ENCODE peak calls at places on chromosomes 13 and 19, in eight cellular contexts. One of them, this sample, is unnamed.
A peak's percentile ranks its signal among the peaks of the same experiment; 100 is the strongest.

GRCh38 chr19:45902651-45903625 is 525 bp upstream of the MYPOP start:
- DNase-seq in neuronal stem cell: peak; percentile 99
- DNase-seq in tibial nerve: peak; percentile 91
- DNase-seq in CD8-positive, alpha-beta memory T cell: peak; percentile 100
- DNase-seq in left lung: peak; percentile 100
- DNase-seq in astrocyte: peak; percentile 76
- DNase-seq in WERI-Rb-1: peak; percentile 98
- DNase-seq in stomach: peak; percentile 99
- DNase-seq in this sample: peak; percentile 97

GRCh38 chr13:95296326-95296939 is 4.8 kb downstream of the ABCC4 start:
- DNase-seq in neuronal stem cell: no peak
- DNase-seq in tibial nerve: no peak
- DNase-seq in CD8-positive, alpha-beta memory T cell: no peak
- DNase-seq in left lung: no peak
- DNase-seq in astrocyte: no peak
- DNase-seq in WERI-Rb-1: peak; percentile 81
- DNase-seq in stomach: peak; percentile 72
- DNase-seq in this sample: no peak

GRCh38 chr19:17706750-17707181 is 12.5 kb upstream of the MAP1S start:
- DNase-seq in neuronal stem cell: no peak
- DNase-seq in tibial nerve: no peak
- DNase-seq in CD8-positive, alpha-beta memory T cell: no peak
- DNase-seq in left lung: no peak
- DNase-seq in astrocyte: peak; percentile 30
- DNase-seq in WERI-Rb-1: no peak
- DNase-seq in stomach: no peak
- DNase-seq in this sample: no peak

GRCh38 chr13:92951273-92951820 is 275.3 kb upstream of the GPC6 start:
- DNase-seq in neuronal stem cell: no peak
- DNase-seq in tibial nerve: no peak
- DNase-seq in CD8-positive, alpha-beta memory T cell: no peak
- DNase-seq in left lung: no peak
- DNase-seq in astrocyte: peak; percentile 45
- DNase-seq in WERI-Rb-1: no peak
- DNase-seq in stomach: no peak
- DNase-seq in this sample: no peak

GRCh38 chr13:29733069-29733700 is 117.2 kb downstream of the UBL3 start:
- DNase-seq in neuronal stem cell: no peak
- DNase-seq in tibial nerve: no peak
- DNase-seq in CD8-positive, alpha-beta memory T cell: no peak
- DNase-seq in left lung: no peak
- DNase-seq in astrocyte: no peak
- DNase-seq in WERI-Rb-1: no peak
- DNase-seq in stomach: no peak
- DNase-seq in this sample: no peak

GRCh38 chr19:16702123-16702522 is 17.5 kb upstream of the NWD1 start:
- DNase-seq in neuronal stem cell: no peak
- DNase-seq in tibial nerve: peak; percentile 43
- DNase-seq in CD8-positive, alpha-beta memory T cell: no peak
- DNase-seq in left lung: no peak
- DNase-seq in astrocyte: peak; percentile 35
- DNase-seq in WERI-Rb-1: no peak
- DNase-seq in stomach: no peak
- DNase-seq in this sample: no peak

GRCh38 chr13:30711375-30711774 is 24.0 kb upstream of the ALOX5AP start:
- DNase-seq in neuronal stem cell: no peak
- DNase-seq in tibial nerve: no peak
- DNase-seq in CD8-positive, alpha-beta memory T cell: no peak
- DNase-seq in left lung: no peak
- DNase-seq in astrocyte: peak; percentile 61
- DNase-seq in WERI-Rb-1: no peak
- DNase-seq in stomach: no peak
- DNase-seq in this sample: no peak

GRCh38 chr13:50629497-50629896 is 214.0 kb downstream of the DLEU7 start:
- DNase-seq in neuronal stem cell: no peak
- DNase-seq in tibial nerve: no peak
- DNase-seq in CD8-positive, alpha-beta memory T cell: no peak
- DNase-seq in left lung: no peak
- DNase-seq in astrocyte: peak; percentile 25
- DNase-seq in WERI-Rb-1: no peak
- DNase-seq in stomach: no peak
- DNase-seq in this sample: no peak

GRCh38 chr19:53190253-53190652 is 2.9 kb downstream of the ZNF665 start:
- DNase-seq in neuronal stem cell: no peak
- DNase-seq in tibial nerve: no peak
- DNase-seq in CD8-positive, alpha-beta memory T cell: no peak
- DNase-seq in left lung: no peak
- DNase-seq in astrocyte: no peak
- DNase-seq in WERI-Rb-1: no peak
- DNase-seq in stomach: no peak
- DNase-seq in this sample: no peak

GRCh38 chr13:50012396-50013169 is 2.7 kb upstream of the KCNRG start:
- DNase-seq in neuronal stem cell: no peak
- DNase-seq in tibial nerve: no peak
- DNase-seq in CD8-positive, alpha-beta memory T cell: no peak
- DNase-seq in left lung: no peak
- DNase-seq in astrocyte: no peak
- DNase-seq in WERI-Rb-1: no peak
- DNase-seq in stomach: no peak
- DNase-seq in this sample: no peak

GRCh38 chr19:46271488-46272197 is 25.2 kb upstream of the HIF3A start:
- DNase-seq in neuronal stem cell: no peak
- DNase-seq in tibial nerve: no peak
- DNase-seq in CD8-positive, alpha-beta memory T cell: no peak
- DNase-seq in left lung: no peak
- DNase-seq in astrocyte: peak; percentile 99
- DNase-seq in WERI-Rb-1: no peak
- DNase-seq in stomach: no peak
- DNase-seq in this sample: no peak

GRCh38 chr19:35987571-35987896 is 7.5 kb upstream of the SDHAF1 start:
- DNase-seq in neuronal stem cell: no peak
- DNase-seq in tibial nerve: no peak
- DNase-seq in CD8-positive, alpha-beta memory T cell: no peak
- DNase-seq in left lung: no peak
- DNase-seq in astrocyte: no peak
- DNase-seq in WERI-Rb-1: no peak
- DNase-seq in stomach: no peak
- DNase-seq in this sample: no peak

GRCh38 chr19:5628919-5629481 is 6.1 kb downstream of the SAFB start:
- DNase-seq in neuronal stem cell: no peak
- DNase-seq in tibial nerve: no peak
- DNase-seq in CD8-positive, alpha-beta memory T cell: no peak
- DNase-seq in left lung: no peak
- DNase-seq in astrocyte: no peak
- DNase-seq in WERI-Rb-1: no peak
- DNase-seq in stomach: no peak
- DNase-seq in this sample: no peak

DNA sequence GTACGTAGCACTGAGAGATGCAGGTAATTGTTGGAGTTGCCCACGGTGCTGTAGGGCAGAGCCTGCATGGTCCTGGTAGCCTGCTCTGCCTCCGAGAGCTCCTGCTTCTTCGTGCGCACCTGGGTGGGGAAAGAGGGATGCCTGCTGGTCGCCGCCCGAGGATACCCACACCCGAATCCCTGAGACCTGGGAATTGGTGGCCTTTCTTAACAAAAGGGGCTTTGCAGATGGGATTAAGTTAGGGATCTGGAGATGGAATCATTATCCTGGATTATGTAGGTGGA is 9.4 kb downstream of the C3 start:
- DNase-seq in neuronal stem cell: no peak
- DNase-seq in tibial nerve: no peak
- DNase-seq in CD8-positive, alpha-beta memory T cell: no peak
- DNase-seq in left lung: no peak
- DNase-seq in astrocyte: no peak
- DNase-seq in WERI-Rb-1: no peak
- DNase-seq in stomach: no peak
- DNase-seq in this sample: no peak
- H3K27me3 ChIP-seq in neuronal stem cell: no peaks in the 10 kb centered on the region
- H3K27me3 ChIP-seq in tibial nerve: no peaks in the 10 kb centered on the region
- H3K27me3 ChIP-seq in CD8-positive, alpha-beta memory T cell: peaks cover 10% of the 10 kb centered on the region
- H3K27me3 ChIP-seq in left lung: peaks cover 50% of the 10 kb centered on the region
- H3K27me3 ChIP-seq in astrocyte: peaks cover 6% of the 10 kb centered on the region
- H3K27me3 ChIP-seq in WERI-Rb-1: peaks cover 41% of the 10 kb centered on the region
- H3K27me3 ChIP-seq in stomach: no peaks in the 10 kb centered on the region
- H3K27me3 ChIP-seq in this sample: peaks cover 21% of the 10 kb centered on the region

DNA sequence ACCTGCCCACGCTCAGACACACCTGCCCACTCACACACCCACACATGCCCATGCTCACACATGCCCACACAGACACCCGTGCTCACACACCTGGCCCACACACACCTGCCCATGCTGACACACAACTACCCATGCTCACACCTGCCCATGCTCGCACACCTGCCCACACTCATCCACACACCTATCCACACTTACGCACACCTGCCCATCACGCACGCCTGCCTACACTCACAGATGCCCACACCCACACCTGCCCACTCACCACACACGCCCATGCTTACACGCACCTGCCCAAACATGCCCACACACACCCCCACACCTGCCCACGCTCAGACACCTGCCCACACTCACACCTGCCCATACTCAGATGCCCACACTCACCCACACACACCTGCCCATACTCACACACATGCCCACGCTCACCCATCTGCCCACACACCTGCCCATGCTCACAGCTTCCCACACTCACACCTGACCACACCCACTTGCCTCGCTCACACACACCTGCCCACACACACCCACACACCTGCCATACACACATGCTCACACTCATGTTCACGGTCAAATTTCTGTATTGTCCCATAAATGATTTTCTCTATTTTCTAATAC is 15.6 kb downstream of the IL17D start:
- DNase-seq in neuronal stem cell: no peak
- DNase-seq in tibial nerve: no peak
- DNase-seq in CD8-positive, alpha-beta memory T cell: no peak
- DNase-seq in left lung: no peak
- DNase-seq in astrocyte: no peak
- DNase-seq in WERI-Rb-1: no peak
- DNase-seq in stomach: no peak
- DNase-seq in this sample: no peak
- H3K27me3 ChIP-seq in neuronal stem cell: no peaks in the 10 kb centered on the region
- H3K27me3 ChIP-seq in tibial nerve: no peaks in the 10 kb centered on the region
- H3K27me3 ChIP-seq in CD8-positive, alpha-beta memory T cell: peaks cover 6% of the 10 kb centered on the region
- H3K27me3 ChIP-seq in left lung: peaks cover 42% of the 10 kb centered on the region
- H3K27me3 ChIP-seq in astrocyte: peaks cover 8% of the 10 kb centered on the region
- H3K27me3 ChIP-seq in WERI-Rb-1: no peaks in the 10 kb centered on the region
- H3K27me3 ChIP-seq in stomach: no peaks in the 10 kb centered on the region
- H3K27me3 ChIP-seq in this sample: peaks cover 24% of the 10 kb centered on the region

GRCh38 chr19:41228486-41228885 is 9.5 kb downstream of the AXL start:
- DNase-seq in neuronal stem cell: no peak
- DNase-seq in tibial nerve: no peak
- DNase-seq in CD8-positive, alpha-beta memory T cell: no peak
- DNase-seq in left lung: no peak
- DNase-seq in astrocyte: no peak
- DNase-seq in WERI-Rb-1: no peak
- DNase-seq in stomach: no peak
- DNase-seq in this sample: no peak
- H3K27me3 ChIP-seq in neuronal stem cell: no peaks in the 10 kb centered on the region
- H3K27me3 ChIP-seq in tibial nerve: no peaks in the 10 kb centered on the region
- H3K27me3 ChIP-seq in CD8-positive, alpha-beta memory T cell: no peaks in the 10 kb centered on the region
- H3K27me3 ChIP-seq in left lung: peaks cover 47% of the 10 kb centered on the region
- H3K27me3 ChIP-seq in astrocyte: no peaks in the 10 kb centered on the region
- H3K27me3 ChIP-seq in WERI-Rb-1: no peaks in the 10 kb centered on the region
- H3K27me3 ChIP-seq in stomach: no peaks in the 10 kb centered on the region
- H3K27me3 ChIP-seq in this sample: no peaks in the 10 kb centered on the region

GRCh38 chr19:3867971-3868769 is 668 bp downstream of the ZFR2 start:
- DNase-seq in neuronal stem cell: no peak
- DNase-seq in tibial nerve: no peak
- DNase-seq in CD8-positive, alpha-beta memory T cell: no peak
- DNase-seq in left lung: no peak
- DNase-seq in astrocyte: no peak
- DNase-seq in WERI-Rb-1: no peak
- DNase-seq in stomach: no peak
- DNase-seq in this sample: no peak

GRCh38 chr19:3863648-3864047 is 5.2 kb downstream of the ZFR2 start:
- DNase-seq in neuronal stem cell: no peak
- DNase-seq in tibial nerve: no peak
- DNase-seq in CD8-positive, alpha-beta memory T cell: no peak
- DNase-seq in left lung: no peak
- DNase-seq in astrocyte: no peak
- DNase-seq in WERI-Rb-1: no peak
- DNase-seq in stomach: no peak
- DNase-seq in this sample: no peak

GRCh38 chr19:3866798-3867638 is 1.8 kb downstream of the ZFR2 start:
- DNase-seq in neuronal stem cell: no peak
- DNase-seq in tibial nerve: no peak
- DNase-seq in CD8-positive, alpha-beta memory T cell: no peak
- DNase-seq in left lung: no peak
- DNase-seq in astrocyte: no peak
- DNase-seq in WERI-Rb-1: no peak
- DNase-seq in stomach: no peak
- DNase-seq in this sample: no peak

GRCh38 chr19:3873151-3873550 is 4.3 kb upstream of the ZFR2 start:
- DNase-seq in neuronal stem cell: no peak
- DNase-seq in tibial nerve: no peak
- DNase-seq in CD8-positive, alpha-beta memory T cell: no peak
- DNase-seq in left lung: no peak
- DNase-seq in astrocyte: no peak
- DNase-seq in WERI-Rb-1: no peak
- DNase-seq in stomach: no peak
- DNase-seq in this sample: no peak

GRCh38 chr19:3868770-3869456 is at the start of gene ZFR2:
- DNase-seq in neuronal stem cell: no peak
- DNase-seq in tibial nerve: no peak
- DNase-seq in CD8-positive, alpha-beta memory T cell: no peak
- DNase-seq in left lung: peak; percentile 60
- DNase-seq in astrocyte: no peak
- DNase-seq in WERI-Rb-1: peak; percentile 22
- DNase-seq in stomach: no peak
- DNase-seq in this sample: peak; percentile 25
- H3K27me3 ChIP-seq in neuronal stem cell: no peaks in the 10 kb centered on the region
- H3K27me3 ChIP-seq in tibial nerve: no peaks in the 10 kb centered on the region
- H3K27me3 ChIP-seq in CD8-positive, alpha-beta memory T cell: peaks cover 17% of the 10 kb centered on the region
- H3K27me3 ChIP-seq in left lung: peaks cover 91% of the 10 kb centered on the region
- H3K27me3 ChIP-seq in astrocyte: peaks cover 36% of the 10 kb centered on the region
- H3K27me3 ChIP-seq in WERI-Rb-1: no peaks in the 10 kb centered on the region
- H3K27me3 ChIP-seq in stomach: peaks cover 20% of the 10 kb centered on the region
- H3K27me3 ChIP-seq in this sample: peaks cover 42% of the 10 kb centered on the region

GRCh38 chr19:50417138-50417849 is 1.4 kb upstream of the SPIB start:
- DNase-seq in neuronal stem cell: no peak
- DNase-seq in tibial nerve: no peak
- DNase-seq in CD8-positive, alpha-beta memory T cell: no peak
- DNase-seq in left lung: no peak
- DNase-seq in astrocyte: no peak
- DNase-seq in WERI-Rb-1: no peak
- DNase-seq in stomach: peak; percentile 56
- DNase-seq in this sample: no peak
- H3K27me3 ChIP-seq in neuronal stem cell: peaks cover 5% of the 10 kb centered on the region
- H3K27me3 ChIP-seq in tibial nerve: no peaks in the 10 kb centered on the region
- H3K27me3 ChIP-seq in CD8-positive, alpha-beta memory T cell: peaks cover 11% of the 10 kb centered on the region
- H3K27me3 ChIP-seq in left lung: peaks cover 53% of the 10 kb centered on the region
- H3K27me3 ChIP-seq in astrocyte: peaks cover 16% of the 10 kb centered on the region
- H3K27me3 ChIP-seq in WERI-Rb-1: no peaks in the 10 kb centered on the region
- H3K27me3 ChIP-seq in stomach: no peaks in the 10 kb centered on the region
- H3K27me3 ChIP-seq in this sample: peaks cover 20% of the 10 kb centered on the region